ENCODE peak calls at places on chromosomes 12 and 14, in nine cellular contexts. X is brain microvascular endothelial cell, S is fibroblast of pulmonary artery, F is bronchial epithelial cell, Q is HFF-Myc, D is MCF 10A, K is PC-3, I is A549, Y is pancreas. V is an unnamed sample.

GRCh38 chr12:68565391-68565903 is 45.3 kb upstream of the RAP1B start:
- DNase-seq in Q (peak; percentile 87), Y (no peak), K (peak; percentile 96), F (peak; percentile 80), I (no peak), S (peak; percentile 64), D (peak; percentile 59), X (peak; percentile 75), V (peak; percentile 10)

GRCh38 chr12:13181375-13182070 is 15.0 kb upstream of the EMP1 start:
- DNase-seq in X (no peak), I (no peak), S (no peak), Y (no peak), Q (no peak), K (no peak), D (no peak), F (no peak), V (no peak)

GRCh38 chr14:24871302-24871701 is 178.6 kb downstream of the STXBP6 start:
- DNase-seq in Q (no peak), S (no peak), K (no peak), X (no peak), F (no peak), I (no peak), D (no peak), Y (no peak), V (no peak)

GRCh38 chr12:4109826-4110225 is 163.7 kb upstream of the CCND2 start:
- DNase-seq in Q (no peak), F (no peak), K (no peak), Y (no peak), D (no peak), X (no peak), S (no peak), I (no peak), V (no peak)

GRCh38 chr12:94811611-94812010 is 161.3 kb upstream of the TMCC3 start:
- DNase-seq in F (no peak), Y (no peak), K (no peak), I (no peak), D (no peak), S (no peak), Q (no peak), X (no peak), V (no peak)

GRCh38 chr14:81625343-81625742 is 91.7 kb upstream of the SEL1L start:
- DNase-seq in Q (no peak), K (peak; percentile 55), X (no peak), I (peak; percentile 8), Y (no peak), F (peak; percentile 48), D (peak; percentile 40), S (peak; percentile 4), V (no peak)

GRCh38 chr12:129701536-129702165 is 202.2 kb downstream of the TMEM132D start:
- DNase-seq in D (no peak), X (no peak), Y (no peak), I (no peak), Q (no peak), F (no peak), S (no peak), K (no peak), V (no peak)

GRCh38 chr14:71526388-71526787 is 405.8 kb upstream of the RGS6 start:
- DNase-seq in K (no peak), D (no peak), F (no peak), I (no peak), X (no peak), S (no peak), Q (no peak), Y (no peak), V (no peak)

GRCh38 chr14:91870001-91870400 is 2.7 kb upstream of the TC2N start:
- DNase-seq in D (no peak), Y (no peak), Q (no peak), S (no peak), K (peak; percentile 59), I (no peak), F (peak; percentile 72), X (no peak), V (peak; percentile 42)

GRCh38 chr12:95470300-95470699 is 3.7 kb upstream of the METAP2 start:
- DNase-seq in K (peak; percentile 67), I (no peak), D (no peak), S (no peak), Q (no peak), F (peak; percentile 39), Y (no peak), X (no peak), V (no peak)

GRCh38 chr14:102629011-102629444 is 36.6 kb downstream of the RCOR1 start:
- DNase-seq in Q (no peak), X (no peak), S (no peak), D (no peak), Y (no peak), F (no peak), I (no peak), K (no peak), V (no peak)

GRCh38 chr14:103056322-103057027 is 874 bp downstream of the CDC42BPB start:
- DNase-seq in S (peak; percentile 73), F (peak; percentile 30), D (peak; percentile 52), Y (peak; percentile 73), I (peak; percentile 57), Q (peak; percentile 31), X (peak; percentile 61), K (peak; percentile 71), V (peak; percentile 67)

GRCh38 chr14:98177551-98177950 is 1094.4 kb downstream of the BCL11B start:
- DNase-seq in K (no peak), F (no peak), X (no peak), Y (no peak), I (no peak), Q (no peak), S (no peak), D (no peak), V (no peak)

GRCh38 chr12:49644620-49644994 is 21.2 kb downstream of the PRPF40B start:
- DNase-seq in S (peak; percentile 85), D (peak; percentile 71), K (peak; percentile 79), Q (peak; percentile 43), F (peak; percentile 55), X (peak; percentile 57), Y (peak; percentile 75), I (peak; percentile 86), V (peak; percentile 68)

GRCh38 chr12:56392331-56392730 is 29.7 kb upstream of the APOF start:
- DNase-seq in I (no peak), X (no peak), F (no peak), Q (no peak), K (no peak), D (no peak), Y (no peak), S (no peak), V (no peak)

GRCh38 chr14:64464695-64465094 is 604 bp upstream of the AKAP5 start:
- DNase-seq in F (no peak), D (peak; percentile 3), Q (no peak), I (no peak), X (no peak), S (no peak), K (peak; percentile 25), Y (no peak), V (no peak)

GRCh38 chr14:64463873-64464272 is 1.4 kb upstream of the AKAP5 start:
- DNase-seq in S (no peak), Y (no peak), F (no peak), Q (no peak), K (no peak), I (no peak), D (no peak), X (no peak), V (no peak)

GRCh38 chr14:64465208-64465821 is at the start of gene AKAP5:
- DNase-seq in D (peak; percentile 16), K (peak; percentile 53), X (no peak), S (no peak), I (peak; percentile 43), F (peak; percentile 8), Y (peak; percentile 88), Q (no peak), V (peak; percentile 69)

GRCh38 chr14:64467131-64467530 is 1.8 kb downstream of the AKAP5 start:
- DNase-seq in K (no peak), Y (no peak), S (no peak), D (no peak), F (no peak), X (no peak), I (no peak), Q (no peak), V (no peak)

GRCh38 chr14:64465856-64466554 is 706 bp downstream of the AKAP5 start:
- DNase-seq in Y (no peak), K (peak; percentile 50), D (peak; percentile 18), I (peak; percentile 58), F (peak; percentile 26), Q (no peak), X (peak; percentile 45), S (peak; percentile 52), V (peak; percentile 9)
- TF ChIP-seq CTCF in Y (no peak), K (no peak), D (no peak), I (no peak), F (no peak), Q (peak; percentile 32), X (peak; percentile 62), S (peak; percentile 37), V (no peak)

DNA sequence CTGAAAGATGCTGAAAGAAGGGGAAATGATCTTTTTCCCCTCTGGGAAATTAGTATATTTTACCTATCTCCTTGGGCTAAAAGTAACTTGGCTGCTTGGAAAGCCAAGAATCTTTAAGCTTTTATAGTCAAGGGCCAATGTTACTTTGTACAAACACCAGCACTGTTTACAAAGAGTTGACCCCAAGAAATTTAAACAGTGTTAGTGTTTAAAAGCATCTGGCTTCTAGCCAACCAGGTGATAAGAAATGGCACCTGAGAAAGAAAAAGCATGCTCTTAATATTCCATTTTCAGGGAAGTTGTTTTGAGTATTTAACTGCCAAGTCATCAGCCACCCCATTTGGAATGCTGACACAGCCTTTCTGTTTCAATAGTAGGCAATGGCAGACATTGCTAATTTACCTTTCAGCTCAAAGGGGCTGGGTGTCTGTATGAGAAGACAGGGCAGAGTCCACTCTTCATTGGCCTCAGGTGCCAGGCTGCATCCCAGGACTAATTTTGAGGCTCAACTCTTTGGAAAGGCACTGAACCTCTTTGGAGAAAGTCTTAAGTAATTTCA is 3.7 kb upstream of the SLC35F4 start:
- DNase-seq in X (no peak), K (no peak), F (no peak), D (no peak), Q (no peak), I (no peak), S (no peak), Y (no peak), V (peak; percentile 4)
- TF ChIP-seq CTCF in X (no peak), K (no peak), F (no peak), D (no peak), Q (no peak), I (no peak), S (no peak), Y (no peak), V (no peak)

DNA sequence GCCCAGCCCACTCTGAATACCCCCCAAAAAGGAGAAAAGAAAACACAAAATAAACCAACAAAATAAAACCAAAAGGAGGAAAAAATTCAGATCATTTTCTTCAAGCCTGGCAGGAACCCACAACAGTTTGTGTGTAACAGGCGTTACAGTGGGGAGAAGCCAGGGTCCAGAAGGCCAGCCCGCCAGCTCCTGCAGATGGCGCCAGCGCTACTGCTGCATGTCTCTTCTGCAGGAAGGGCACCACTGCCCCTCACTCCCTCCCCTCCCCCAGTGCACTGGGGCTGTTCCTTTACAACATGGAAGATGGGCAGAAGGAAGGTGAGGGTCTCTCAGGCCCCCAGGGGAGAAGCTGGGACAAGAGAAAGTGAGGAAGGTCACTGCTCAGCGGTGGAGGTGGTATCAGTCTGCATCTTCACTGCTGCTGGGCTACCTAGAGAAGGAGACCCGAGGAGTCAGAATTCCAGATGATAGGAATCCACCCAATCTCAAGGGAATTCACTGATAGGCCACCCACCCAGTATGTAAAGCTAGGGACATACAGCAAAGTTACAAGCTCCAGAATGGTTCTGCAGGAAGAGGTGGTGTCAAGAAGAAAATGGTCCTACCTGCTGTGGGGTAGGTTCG is 2.3 kb upstream of the NOP2 start:
- DNase-seq in Q (no peak), X (no peak), Y (peak; percentile 71), K (peak; percentile 41), S (peak; percentile 41), I (peak; percentile 80), F (peak; percentile 20), D (peak; percentile 44), V (peak; percentile 53)
- TF ChIP-seq CTCF in Q (peak; percentile 69), X (peak; percentile 68), Y (no peak), K (peak; percentile 67), S (peak; percentile 48), I (peak; percentile 61), F (peak; percentile 69), D (peak; percentile 46), V (peak; percentile 57)

GRCh38 chr14:66782853-66783252 is 274.9 kb downstream of the GPHN start:
- DNase-seq in I (no peak), K (peak; percentile 19), Q (no peak), S (no peak), F (no peak), X (no peak), Y (no peak), D (no peak), V (no peak)
- TF ChIP-seq CTCF in I (no peak), K (peak; percentile 31), Q (no peak), S (no peak), F (no peak), X (no peak), Y (no peak), D (no peak), V (no peak)

V was measured in Calu3.